ENCODE peak calls at places on chromosomes 4 and X, in four cellular contexts. S is B cell, O is gastrocnemius medialis, W is foreskin fibroblast. A is an unnamed sample.

GRCh38 chrX:42495139-42495538 is 282.8 kb downstream of the PPP1R2C start:
- DNase-seq in S (no peak), O (no peak), W (no peak), A (no peak)

GRCh38 chr4:53015681-53016080 is 153.6 kb downstream of the RASL11B start:
- DNase-seq in S (no peak), O (no peak), W (peak; percentile 83), A (no peak)

GRCh38 chr4:17817027-17817426 is 6.2 kb downstream of the NCAPG start:
- DNase-seq in S (no peak), O (no peak), W (peak; percentile 80), A (peak; percentile 31)

GRCh38 chr4:73142995-73143547 is 73.6 kb upstream of the COX18 start:
- DNase-seq in S (no peak), O (no peak), W (peak; percentile 2), A (no peak)

GRCh38 chr4:41791557-41791956 is 43.0 kb upstream of the PHOX2B start:
- DNase-seq in S (no peak), O (no peak), W (no peak), A (no peak)

GRCh38 chrX:150768580-150769190 is 75.5 kb downstream of the MTMR1 start:
- DNase-seq in S (no peak), O (no peak), W (no peak), A (no peak)

GRCh38 chr4:99300934-99301333 is 10.1 kb upstream of the ADH1A start:
- DNase-seq in S (no peak), O (peak; percentile 84), W (peak; percentile 98), A (no peak)

GRCh38 chrX:153460826-153461225 is 9.6 kb downstream of the HAUS7 start:
- DNase-seq in S (no peak), O (no peak), W (peak; percentile 67), A (peak; percentile 63)

GRCh38 chrX:8627796-8628195 is 104.1 kb downstream of the ANOS1 start:
- DNase-seq in S (no peak), O (no peak), W (no peak), A (no peak)

GRCh38 chr4:1369484-1370079 is 22.6 kb downstream of the UVSSA start:
- DNase-seq in S (no peak), O (no peak), W (no peak), A (no peak)

GRCh38 chr4:54677853-54678650 is 20.3 kb downstream of the KIT start:
- DNase-seq in S (no peak), O (no peak), W (no peak), A (no peak)

GRCh38 chr4:52579602-52580272 is 79.4 kb downstream of the USP46 start:
- DNase-seq in S (no peak), O (no peak), W (no peak), A (no peak)

GRCh38 chr4:73012673-73013072 is 56.8 kb downstream of the COX18 start:
- DNase-seq in S (no peak), O (no peak), W (no peak), A (no peak)

GRCh38 chr4:138868562-138868961 is 147.0 kb upstream of the NOCT start:
- DNase-seq in S (no peak), O (no peak), W (peak; percentile 11), A (no peak)

GRCh38 chr4:99219479-99219878 is 433 bp upstream of the ADH6 start:
- DNase-seq in S (no peak), O (no peak), W (no peak), A (no peak)

GRCh38 chr4:113499696-113500095 is 261.8 kb downstream of the CAMK2D start:
- DNase-seq in S (no peak), O (no peak), W (peak; percentile 83), A (no peak)

GRCh38 chr4:71113294-71113693 is 119.8 kb downstream of the DCK start:
- DNase-seq in S (no peak), O (no peak), W (no peak), A (no peak)

GRCh38 chr4:8706221-8707044 is 113.9 kb downstream of the CPZ start:
- DNase-seq in S (no peak), O (no peak), W (no peak), A (no peak)

GRCh38 chr4:14908635-14909034 is 93.6 kb upstream of the CPEB2 start:
- DNase-seq in S (no peak), O (no peak), W (peak; percentile 17), A (no peak)

GRCh38 chr4:119615068-119615744 is 13.4 kb downstream of the PDE5A start:
- DNase-seq in S (no peak), O (no peak), W (no peak), A (no peak)

GRCh38 chrX:120732461-120732860 is 102.6 kb upstream of the C1GALT1C1 start:
- DNase-seq in S (no peak), O (no peak), W (peak; percentile 35), A (no peak)

GRCh38 chrX:109533005-109533404 is 3.6 kb upstream of the NXT2 start:
- DNase-seq in S (no peak), O (no peak), W (no peak), A (no peak)

GRCh38 chr4:100188829-100189228 is 1.4 kb downstream of the DDIT4L start:
- DNase-seq in S (no peak), O (peak; percentile 86), W (no peak), A (no peak)

GRCh38 chrX:16469870-16470269 is 180.1 kb upstream of the S100G start:
- DNase-seq in S (no peak), O (no peak), W (no peak), A (no peak)
- TF ChIP-seq CTCF in S (no peak), O (no peak), W (no peak), A (no peak)

DNA sequence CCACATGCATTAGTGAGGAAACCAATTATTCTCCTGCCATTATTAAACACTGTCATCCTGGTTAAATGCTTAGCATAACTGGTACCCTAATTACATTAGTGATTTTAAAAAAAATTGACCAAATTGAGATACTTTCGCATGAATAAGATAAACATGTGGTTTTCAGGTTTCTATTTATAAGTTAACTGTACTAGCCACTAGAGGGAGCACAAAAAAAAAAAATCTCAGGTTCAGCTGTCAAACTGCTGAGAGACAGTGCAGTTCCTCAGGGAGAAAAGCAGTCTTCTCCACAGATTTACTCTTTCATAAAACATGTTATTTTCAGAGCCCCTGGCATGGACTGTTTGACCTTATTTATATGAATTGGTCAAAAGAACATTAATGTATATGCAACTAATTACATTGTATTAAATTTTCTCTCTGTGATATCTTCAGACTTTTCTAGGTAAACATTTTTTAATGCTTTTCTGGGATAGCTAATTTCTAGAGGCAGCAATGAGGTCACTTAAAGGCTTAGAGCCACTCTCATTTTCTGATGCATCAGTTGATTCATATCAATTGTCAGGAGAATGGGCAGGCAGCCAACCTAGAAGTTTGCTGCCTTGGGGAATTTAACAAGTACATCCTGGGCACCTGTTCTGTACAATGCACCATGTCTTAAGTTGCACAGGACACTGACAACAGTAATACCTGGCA is 167.5 kb downstream of the CDS1 start:
- DNase-seq in S (peak; percentile 10), O (no peak), W (peak; percentile 67), A (peak; percentile 27)
- TF ChIP-seq CTCF in S (peak; percentile 79), O (peak; percentile 51), W (peak; percentile 51), A (peak; percentile 53)

GRCh38 chr4:80336582-80336981 is 1.1 kb downstream of the CFAP299 start:
- DNase-seq in S (no peak), O (no peak), W (peak; percentile 52), A (no peak)
- TF ChIP-seq CTCF in S (no peak), O (no peak), W (peak; percentile 40), A (no peak)

DNA sequence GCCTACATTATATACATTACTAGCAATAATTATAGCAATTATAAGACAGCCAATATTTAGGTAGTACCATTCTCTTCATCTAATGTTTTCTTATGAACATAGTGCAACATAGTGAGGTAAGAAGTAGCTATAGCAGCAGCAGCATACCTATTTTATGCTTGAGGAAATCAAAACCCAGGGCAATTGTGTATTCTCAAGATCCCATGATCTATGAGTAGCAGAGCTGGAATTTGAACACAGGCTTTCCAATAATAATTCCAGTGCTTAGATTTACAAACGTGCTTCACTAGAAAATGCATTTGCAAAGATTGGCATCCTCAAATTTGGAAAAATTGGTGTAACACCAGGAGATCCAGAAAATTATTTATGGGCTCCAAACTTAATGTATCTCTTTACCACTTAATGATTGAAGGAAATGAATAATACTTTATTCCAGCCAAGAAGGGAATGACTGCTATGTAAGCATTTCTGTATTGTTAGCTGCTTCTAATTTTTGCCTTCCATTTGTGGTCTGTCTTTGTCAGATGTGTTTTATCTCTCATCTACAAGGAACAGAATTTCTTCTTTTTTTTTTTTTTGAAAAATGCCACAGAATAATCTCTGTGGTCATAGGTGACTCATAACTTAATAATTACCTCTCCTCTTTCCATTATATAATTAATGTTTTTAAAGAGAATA is 451.1 kb downstream of the ARAP2 start:
- DNase-seq in S (no peak), O (no peak), W (peak; percentile 1), A (no peak)
- TF ChIP-seq CTCF in S (no peak), O (no peak), W (no peak), A (no peak)

GRCh38 chr4:77862478-77863216 is at the start of gene MRPL1:
- DNase-seq in S (peak; percentile 60), O (peak; percentile 85), W (peak; percentile 97), A (peak; percentile 75)
- TF ChIP-seq CTCF in S (no peak), O (no peak), W (no peak), A (peak; percentile 9)

GRCh38 chr4:154549894-154550790 is at the start of gene PLRG1:
- DNase-seq in S (peak; percentile 85), O (peak; percentile 90), W (peak; percentile 99), A (peak; percentile 86)
- TF ChIP-seq CTCF in S (no peak), O (peak; percentile 37), W (no peak), A (no peak)